ENCODE peak calls at places on chromosomes 1 and 21, in seven cellular contexts. W is pancreas, L is HL-60, O is lower leg skin, H is BE2C, M is HFFc6, Y is esophagus squamous epithelium. P is an unnamed sample.

GRCh38 chr1:7476402-7476801 is 294.7 kb upstream of the VAMP3 start:
- DNase-seq in W (no peak), L (no peak), O (no peak), H (no peak), M (no peak), Y (no peak), P (no peak)

GRCh38 chr1:5296135-5296930 is 641.9 kb downstream of the AJAP1 start:
- DNase-seq in W (no peak), L (no peak), O (no peak), H (no peak), M (no peak), Y (no peak), P (no peak)

GRCh38 chr1:11802973-11803885 is 2.5 kb downstream of the MTHFR start:
- DNase-seq in W (peak; percentile 85), L (peak; percentile 81), O (peak; percentile 92), H (peak; percentile 81), M (peak; percentile 92), Y (peak; percentile 49), P (peak; percentile 91)

GRCh38 chr21:18387994-18388393 is 15.6 kb downstream of the TMPRSS15 start:
- DNase-seq in W (no peak), L (no peak), O (no peak), H (no peak), M (no peak), Y (no peak), P (no peak)

GRCh38 chr1:219792337-219793021 is 135.9 kb downstream of the SLC30A10 start:
- DNase-seq in W (no peak), L (no peak), O (no peak), H (peak; percentile 83), M (peak; percentile 52), Y (no peak), P (no peak)

GRCh38 chr1:21335750-21336168 is 45.5 kb upstream of the ECE1 start:
- DNase-seq in W (peak; percentile 45), L (no peak), O (no peak), H (peak; percentile 82), M (no peak), Y (no peak), P (no peak)

GRCh38 chr1:156394835-156395461 is 25.9 kb downstream of the RHBG start:
- DNase-seq in W (no peak), L (peak; percentile 40), O (no peak), H (no peak), M (no peak), Y (no peak), P (no peak)

GRCh38 chr1:10787274-10787673 is 9.2 kb downstream of the CASZ1 start:
- DNase-seq in W (no peak), L (no peak), O (no peak), H (no peak), M (no peak), Y (no peak), P (no peak)

GRCh38 chr1:247007511-247008405 is at the start of gene ZNF695:
- DNase-seq in W (peak; percentile 87), L (peak; percentile 89), O (peak; percentile 63), H (peak; percentile 98), M (peak; percentile 84), Y (peak; percentile 24), P (peak; percentile 91)

GRCh38 chr1:239288964-239289535 is 97.3 kb upstream of the CHRM3 start:
- DNase-seq in W (no peak), L (no peak), O (no peak), H (no peak), M (peak; percentile 58), Y (no peak), P (no peak)

GRCh38 chr21:29382029-29382654 is 83.4 kb downstream of the BACH1 start:
- DNase-seq in W (no peak), L (no peak), O (no peak), H (no peak), M (peak; percentile 62), Y (no peak), P (no peak)

GRCh38 chr1:51558375-51558924 is 39.4 kb upstream of the EPS15 start:
- DNase-seq in W (no peak), L (no peak), O (no peak), H (no peak), M (peak; percentile 87), Y (no peak), P (no peak)

GRCh38 chr1:85577421-85578320 is 2.9 kb upstream of the CCN1 start:
- DNase-seq in W (no peak), L (peak; percentile 9), O (no peak), H (no peak), M (no peak), Y (no peak), P (peak; percentile 43)

GRCh38 chr1:46490603-46491499 is 1.2 kb downstream of the DMBX1 start:
- DNase-seq in W (no peak), L (no peak), O (no peak), H (no peak), M (no peak), Y (no peak), P (peak; percentile 27)

GRCh38 chr21:15221799-15222386 is 157.1 kb upstream of the NRIP1 start:
- DNase-seq in W (peak; percentile 17), L (peak; percentile 57), O (peak; percentile 44), H (peak; percentile 63), M (peak; percentile 36), Y (no peak), P (peak; percentile 58)

GRCh38 chr21:46437511-46437910 is 21.2 kb upstream of the DIP2A start:
- DNase-seq in W (no peak), L (no peak), O (no peak), H (no peak), M (no peak), Y (no peak), P (no peak)

GRCh38 chr1:156675715-156676311 is 1.4 kb downstream of the NES start:
- DNase-seq in W (no peak), L (no peak), O (no peak), H (peak; percentile 84), M (no peak), Y (no peak), P (peak; percentile 63)

GRCh38 chr1:168763031-168763430 is 34.0 kb upstream of the DPT start:
- DNase-seq in W (no peak), L (no peak), O (no peak), H (no peak), M (no peak), Y (no peak), P (no peak)

GRCh38 chr1:54604572-54605370 is 18.6 kb downstream of the FAM151A start:
- DNase-seq in W (no peak), L (peak; percentile 88), O (no peak), H (no peak), M (no peak), Y (no peak), P (no peak)

GRCh38 chr1:48093147-48093546 is 96.0 kb upstream of the TRABD2B start:
- DNase-seq in W (no peak), L (no peak), O (no peak), H (no peak), M (no peak), Y (no peak), P (no peak)

GRCh38 chr1:29601021-29601420 is 364.7 kb downstream of the PTPRU start:
- DNase-seq in W (no peak), L (no peak), O (no peak), H (no peak), M (no peak), Y (no peak), P (no peak)

GRCh38 chr1:44947774-44948311 is 38.6 kb downstream of the EIF2B3 start:
- DNase-seq in W (no peak), L (no peak), O (no peak), H (no peak), M (no peak), Y (no peak), P (no peak)

GRCh38 chr1:30879126-30879786 is 29.3 kb downstream of the SDC3 start:
- DNase-seq in W (no peak), L (no peak), O (no peak), H (no peak), M (peak; percentile 29), Y (no peak), P (no peak)

GRCh38 chr1:27145934-27146354 is 9.0 kb downstream of the SLC9A1 start:
- DNase-seq in W (no peak), L (no peak), O (no peak), H (peak; percentile 48), M (peak; percentile 91), Y (no peak), P (no peak)

GRCh38 chr1:204479387-204480136 is 15.0 kb downstream of the PIK3C2B start:
- DNase-seq in W (peak; percentile 42), L (no peak), O (peak; percentile 59), H (no peak), M (no peak), Y (no peak), P (no peak)

GRCh38 chr1:204477036-204477740 is 17.4 kb downstream of the PIK3C2B start:
- DNase-seq in W (no peak), L (no peak), O (no peak), H (no peak), M (no peak), Y (no peak), P (no peak)

GRCh38 chr1:204478921-204479320 is 15.7 kb downstream of the PIK3C2B start:
- DNase-seq in W (no peak), L (no peak), O (no peak), H (no peak), M (no peak), Y (no peak), P (no peak)

GRCh38 chr1:204476563-204476962 is 18.0 kb downstream of the PIK3C2B start:
- DNase-seq in W (no peak), L (no peak), O (no peak), H (no peak), M (no peak), Y (no peak), P (no peak)

GRCh38 chr1:204478166-204478899 is 16.3 kb downstream of the PIK3C2B start:
- DNase-seq in W (no peak), L (no peak), O (no peak), H (no peak), M (no peak), Y (no peak), P (peak; percentile 35)
- TF ChIP-seq CTCF in W (no peak), L (no peak), O (no peak), H (no peak), M (no peak), Y (no peak), P (no peak)

GRCh38 chr21:36640260-36641244 is 58.4 kb upstream of the SIM2 start:
- DNase-seq in W (no peak), L (no peak), O (no peak), H (no peak), M (no peak), Y (no peak), P (no peak)
- TF ChIP-seq CTCF in W (no peak), L (no peak), O (no peak), H (no peak), M (no peak), Y (no peak), P (no peak)

GRCh38 chr1:42925132-42925769 is 33.4 kb downstream of the SLC2A1 start:
- DNase-seq in W (no peak), L (no peak), O (peak; percentile 21), H (no peak), M (no peak), Y (no peak), P (no peak)
- TF ChIP-seq CTCF in W (no peak), L (no peak), O (no peak), H (no peak), M (peak; percentile 17), Y (no peak), P (no peak)

GRCh38 chr1:23423415-23424170 is 955 bp downstream of the TCEA3 start:
- DNase-seq in W (peak; percentile 94), L (no peak), O (no peak), H (peak; percentile 31), M (no peak), Y (no peak), P (peak; percentile 63)
- TF ChIP-seq CTCF in W (no peak), L (no peak), O (no peak), H (no peak), M (no peak), Y (no peak), P (no peak)